ENCODE peak calls at places on chromosome 14, in five cellular contexts. F, G, P, T and O are unnamed samples.

GRCh38 chr14:58712357-58712756 is 74.6 kb downstream of the DACT1 start:
- DNase-seq in T (no peak), F (no peak), G (peak), P (no peak), O (no peak)

GRCh38 chr14:99334277-99334676 is 62.3 kb upstream of the BCL11B start:
- DNase-seq in P (no peak), F (no peak), T (no peak), G (no peak), O (no peak)

GRCh38 chr14:58426819-58427288 is 477 bp downstream of the TIMM9 start:
- DNase-seq in P (no peak), T (no peak), F (peak), G (peak), O (peak)

GRCh38 chr14:38618514-38618913 is 362.6 kb upstream of the CLEC14A start:
- DNase-seq in G (no peak), T (no peak), P (no peak), F (no peak), O (no peak)

GRCh38 chr14:89731534-89731933 is 223.0 kb downstream of the EFCAB11 start:
- DNase-seq in F (no peak), G (no peak), T (no peak), P (no peak), O (no peak)

GRCh38 chr14:26738571-26738970 is 140.7 kb upstream of the NOVA1 start:
- DNase-seq in F (peak), T (no peak), P (no peak), G (no peak), O (peak)

GRCh38 chr14:92560106-92560865 is 46.7 kb downstream of the RIN3 start:
- DNase-seq in F (no peak), P (no peak), G (no peak), T (no peak), O (no peak)

GRCh38 chr14:90760591-90761316 is 55.5 kb downstream of the TTC7B start:
- DNase-seq in T (no peak), G (peak), F (peak), P (peak), O (peak)

GRCh38 chr14:100654814-100655795 is 67.9 kb upstream of the BEGAIN start:
- DNase-seq in T (no peak), F (no peak), G (no peak), P (no peak), O (peak)

GRCh38 chr14:47435331-47435965 is 240.0 kb downstream of the MDGA2 start:
- DNase-seq in P (no peak), G (no peak), T (no peak), F (no peak), O (no peak)

GRCh38 chr14:36661506-36662257 is at the start of gene PAX9:
- DNase-seq in G (peak), T (peak), F (peak), P (peak), O (peak)

GRCh38 chr14:87255046-87255445 is 737.9 kb downstream of the GALC start:
- DNase-seq in T (no peak), P (no peak), G (no peak), F (no peak), O (no peak)

GRCh38 chr14:85471744-85472143 is 58.2 kb upstream of the FLRT2 start:
- DNase-seq in P (peak), T (no peak), F (peak), G (peak), O (peak)

GRCh38 chr14:70785556-70785955 is 23.8 kb downstream of the MAP3K9 start:
- DNase-seq in G (no peak), F (peak), P (no peak), T (no peak), O (peak)

GRCh38 chr14:105201928-105202513 is 20.9 kb upstream of the NUDT14 start:
- DNase-seq in P (no peak), G (no peak), F (no peak), T (no peak), O (no peak)

GRCh38 chr14:73591690-73592448 is at the start of gene ACOT4:
- DNase-seq in T (no peak), F (no peak), G (peak), P (peak), O (peak)

GRCh38 chr14:32083789-32084188 is 6.7 kb downstream of the ARHGAP5 start:
- DNase-seq in F (no peak), T (no peak), P (no peak), G (no peak), O (no peak)
- TF ChIP-seq CTCF in F (no peak), T (no peak), P (no peak), G (no peak), O (no peak)

GRCh38 chr14:68210729-68211299 is 391.2 kb downstream of the RAD51B start:
- DNase-seq in F (peak), G (peak), P (peak), T (no peak), O (peak)
- H3K4me3 ChIP-seq in F (no peak), G (peak), P (no peak), T (no peak), O (no peak)

DNA sequence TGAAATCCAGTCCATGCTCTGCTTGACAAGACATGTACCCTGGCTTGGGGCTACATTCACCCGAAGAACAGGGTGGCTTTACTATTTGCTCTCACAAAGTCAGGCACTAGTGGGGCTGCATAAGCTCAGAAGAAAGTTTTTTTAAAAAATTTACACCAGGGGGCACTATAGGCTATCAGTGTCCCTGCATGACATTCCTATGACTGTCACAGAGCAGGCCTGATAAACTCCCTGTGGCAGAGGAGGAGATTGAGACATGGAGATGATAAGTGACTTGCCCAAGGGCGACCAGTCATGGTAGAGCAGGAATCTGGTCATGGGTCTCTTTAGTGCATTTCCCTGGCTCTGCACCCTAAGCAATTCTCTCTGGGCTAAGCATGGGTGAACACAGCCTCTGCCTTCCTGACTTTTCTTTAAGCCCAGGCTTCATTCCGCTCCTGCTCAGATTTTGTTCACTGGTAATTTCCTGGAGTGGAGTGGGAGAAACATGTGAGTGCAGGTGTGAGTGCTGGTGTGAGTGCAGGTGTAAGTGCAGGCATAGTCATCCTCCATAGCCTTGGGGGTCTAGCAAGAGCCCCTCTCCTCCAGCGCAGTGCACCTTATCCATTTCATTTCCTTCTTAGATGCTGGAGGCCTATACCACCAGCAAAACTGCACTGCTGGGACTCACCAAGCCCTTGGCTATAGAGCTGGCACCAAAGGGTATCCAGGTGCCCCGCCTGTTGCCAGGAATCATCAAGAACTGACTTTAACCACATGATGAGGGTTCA is 91.6 kb downstream of the DHRS2 start:
- DNase-seq in G (peak), T (peak), F (peak), P (peak), O (peak)
- TF ChIP-seq CTCF in G (peak), T (peak), F (peak), P (peak), O (peak)

GRCh38 chr14:95359974-95360826 is 40.5 kb upstream of the CLMN start:
- DNase-seq in T (no peak), G (no peak), P (no peak), F (no peak), O (no peak)
- H3K4me3 ChIP-seq in T (no peak), G (no peak), P (no peak), F (no peak), O (no peak)

DNA sequence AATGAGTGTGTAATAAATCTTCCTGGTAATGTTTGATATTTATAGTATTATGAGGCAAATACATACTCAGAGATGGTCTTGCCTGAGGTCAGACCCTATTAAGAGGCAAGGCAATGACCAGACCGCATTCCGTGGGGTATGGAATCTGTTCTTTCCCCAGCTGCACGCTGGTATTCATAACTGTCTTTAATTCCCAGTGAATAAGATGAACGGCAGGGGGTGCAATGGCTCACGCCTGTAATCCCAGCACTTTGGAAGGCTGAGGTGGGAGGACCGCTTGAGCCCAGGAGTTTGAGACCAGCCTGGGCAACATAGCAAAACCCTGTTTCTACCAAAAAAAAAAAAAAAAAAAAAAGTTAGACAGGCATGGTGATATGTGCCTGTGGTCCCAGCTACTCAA is 44.6 kb downstream of the ERO1A start:
- DNase-seq in P (no peak), G (no peak), T (no peak), F (no peak), O (no peak)
- TF ChIP-seq CTCF in P (no peak), G (no peak), T (no peak), F (no peak), O (no peak)

GRCh38 chr14:103074699-103075341 is 9.2 kb upstream of the LBHD2 start:
- DNase-seq in T (no peak), P (no peak), G (no peak), F (no peak), O (no peak)
- H3K4me3 ChIP-seq in T (peak), P (no peak), G (no peak), F (peak), O (peak)

GRCh38 chr14:23525611-23526010 is 26.0 kb downstream of the ZFHX2 start:
- DNase-seq in G (no peak), T (no peak), F (no peak), P (no peak), O (no peak)

GRCh38 chr14:23521785-23522640 is 29.6 kb downstream of the ZFHX2 start:
- DNase-seq in G (no peak), F (no peak), P (no peak), T (no peak), O (no peak)

GRCh38 chr14:23522643-23523198 is 28.8 kb downstream of the ZFHX2 start:
- DNase-seq in T (no peak), F (no peak), P (no peak), G (no peak), O (no peak)

GRCh38 chr14:23524954-23525353 is 26.6 kb downstream of the ZFHX2 start:
- DNase-seq in T (no peak), F (no peak), G (no peak), P (no peak), O (no peak)

DNA sequence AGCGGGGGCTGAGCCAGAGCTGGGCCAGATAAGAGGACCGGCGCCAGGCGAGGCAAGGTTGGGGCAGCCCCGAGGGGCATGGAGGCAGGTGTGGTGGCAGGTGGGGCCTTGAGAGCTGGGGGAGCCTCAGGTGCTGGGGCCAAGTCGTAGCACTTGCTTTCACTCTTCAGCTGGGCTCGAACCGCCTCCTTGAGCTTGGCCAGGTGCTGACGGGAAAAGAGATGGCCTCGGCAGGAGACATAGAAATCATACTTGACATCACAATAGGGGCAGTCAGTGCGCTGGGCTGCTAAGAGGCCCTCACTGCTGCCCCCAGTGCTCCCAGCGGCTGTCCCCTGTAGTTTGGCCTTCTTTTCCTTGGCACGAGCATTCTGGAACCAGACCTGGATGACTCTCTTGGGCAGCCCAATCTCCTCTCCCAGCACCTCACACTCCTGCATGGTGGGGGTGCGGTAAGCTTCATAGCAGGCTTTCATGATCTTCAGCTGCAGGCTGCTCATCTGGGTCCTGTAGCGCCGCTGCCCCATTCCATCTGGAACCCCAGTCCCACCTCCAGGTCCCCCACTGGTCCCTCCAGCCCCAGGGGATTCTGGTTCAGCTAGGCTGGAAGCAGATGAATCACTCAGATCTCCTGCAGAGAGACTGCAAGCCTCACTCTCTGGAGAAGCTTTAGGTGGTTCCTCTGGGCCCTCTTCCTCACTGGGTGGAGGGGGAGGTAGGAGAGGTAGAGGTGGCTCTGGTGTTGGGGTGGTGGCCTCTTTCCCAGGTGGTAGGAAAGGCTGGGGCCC is 28.1 kb downstream of the ZFHX2 start:
- DNase-seq in P (no peak), G (no peak), T (no peak), F (no peak), O (no peak)
- TF ChIP-seq CTCF in P (no peak), G (no peak), T (no peak), F (no peak), O (no peak)

GRCh38 chr14:61515436-61516124 is 179.7 kb upstream of the HIF1A start:
- DNase-seq in F (no peak), T (no peak), P (no peak), G (no peak), O (no peak)

GRCh38 chr14:61516957-61517356 is 178.4 kb upstream of the HIF1A start:
- DNase-seq in G (no peak), P (no peak), T (no peak), F (no peak), O (no peak)

GRCh38 chr14:61514927-61515326 is 180.4 kb upstream of the HIF1A start:
- DNase-seq in P (no peak), F (no peak), T (no peak), G (no peak), O (no peak)

GRCh38 chr14:61517861-61518802 is 177.2 kb upstream of the HIF1A start:
- DNase-seq in T (no peak), P (no peak), G (no peak), F (no peak), O (no peak)

DNA sequence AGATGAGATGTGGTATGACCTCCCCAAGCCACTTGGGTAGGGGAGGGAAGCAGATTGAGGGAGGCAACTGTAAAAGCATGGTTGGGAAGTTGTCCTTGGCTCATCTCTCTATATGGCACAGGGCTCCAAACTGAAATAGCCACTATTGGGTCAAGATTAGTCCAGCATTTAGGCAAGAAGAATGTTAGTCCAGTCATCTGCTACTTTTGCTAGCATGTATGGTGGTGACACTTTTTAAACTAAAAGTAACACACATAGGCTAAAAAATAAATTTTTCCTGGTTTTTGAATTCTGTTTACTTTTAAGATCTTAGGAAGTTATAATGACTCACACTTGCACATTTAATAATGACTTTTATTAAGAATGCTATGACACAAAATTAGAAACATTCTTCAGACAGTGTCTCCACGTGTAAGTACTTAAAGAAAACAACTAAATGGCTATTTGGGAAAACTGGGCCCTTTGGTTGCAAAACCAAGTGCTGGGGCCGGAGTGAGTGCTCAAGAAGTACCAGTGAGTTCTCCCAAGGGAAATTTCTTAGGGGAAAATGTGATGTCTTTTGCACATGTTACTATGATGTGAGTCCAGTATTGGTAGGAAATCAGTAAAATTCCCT is 179.1 kb upstream of the HIF1A start:
- DNase-seq in F (peak), P (no peak), G (no peak), T (no peak), O (no peak)
- H3K4me3 ChIP-seq in F (no peak), P (no peak), G (no peak), T (no peak), O (no peak)